ENCODE peak calls at places on chromosome 17, in five cellular contexts. One of them, this sample, is unnamed.

GRCh38 chr17:11612956-11613355 is 14.7 kb downstream of the DNAH9 start:
- DNase-seq in tibial nerve: no peak
- DNase-seq in suprapubic skin: no peak
- DNase-seq in transverse colon: no peak
- DNase-seq in HepG2: no peak
- DNase-seq in this sample: no peak

GRCh38 chr17:22503322-22503899 is 811.1 kb downstream of the KCNJ18 start:
- DNase-seq in transverse colon: no peak
- DNase-seq in tibial nerve: no peak
- DNase-seq in HepG2: no peak
- DNase-seq in suprapubic skin: no peak
- DNase-seq in this sample: no peak

GRCh38 chr17:57667461-57667923 is 77.6 kb downstream of the CCDC182 start:
- DNase-seq in suprapubic skin: peak; percentile 49
- DNase-seq in HepG2: no peak
- DNase-seq in tibial nerve: no peak
- DNase-seq in transverse colon: no peak
- DNase-seq in this sample: no peak

GRCh38 chr17:949623-950338 is 29.8 kb downstream of the NXN start:
- DNase-seq in suprapubic skin: no peak
- DNase-seq in transverse colon: no peak
- DNase-seq in tibial nerve: no peak
- DNase-seq in HepG2: no peak
- DNase-seq in this sample: no peak

GRCh38 chr17:47802341-47803022 is 19.1 kb downstream of the OSBPL7 start:
- DNase-seq in tibial nerve: no peak
- DNase-seq in HepG2: peak; percentile 67
- DNase-seq in suprapubic skin: peak; percentile 47
- DNase-seq in transverse colon: peak; percentile 62
- DNase-seq in this sample: no peak

GRCh38 chr17:61405047-61405685 is 5.5 kb downstream of the TBX2 start:
- DNase-seq in transverse colon: no peak
- DNase-seq in suprapubic skin: peak; percentile 47
- DNase-seq in tibial nerve: no peak
- DNase-seq in HepG2: no peak
- DNase-seq in this sample: peak; percentile 45

GRCh38 chr17:66541461-66542182 is 239.2 kb downstream of the PRKCA start:
- DNase-seq in suprapubic skin: no peak
- DNase-seq in HepG2: no peak
- DNase-seq in tibial nerve: no peak
- DNase-seq in transverse colon: no peak
- DNase-seq in this sample: no peak

GRCh38 chr17:8068736-8069586 is 18.6 kb downstream of the ALOX12B start:
- DNase-seq in tibial nerve: peak; percentile 8
- DNase-seq in HepG2: no peak
- DNase-seq in transverse colon: peak; percentile 68
- DNase-seq in suprapubic skin: no peak
- DNase-seq in this sample: peak; percentile 86

GRCh38 chr17:929547-929946 is 50.0 kb downstream of the NXN start:
- DNase-seq in transverse colon: no peak
- DNase-seq in tibial nerve: no peak
- DNase-seq in HepG2: no peak
- DNase-seq in suprapubic skin: no peak
- DNase-seq in this sample: peak; percentile 4

GRCh38 chr17:3557768-3558583 is at the start of gene TRPV3:
- DNase-seq in transverse colon: peak; percentile 84
- DNase-seq in HepG2: no peak
- DNase-seq in suprapubic skin: no peak
- DNase-seq in tibial nerve: no peak
- DNase-seq in this sample: peak; percentile 92

GRCh38 chr17:48357727-48358126 is 72.3 kb downstream of the SKAP1 start:
- DNase-seq in tibial nerve: no peak
- DNase-seq in HepG2: no peak
- DNase-seq in transverse colon: no peak
- DNase-seq in suprapubic skin: no peak
- DNase-seq in this sample: no peak

GRCh38 chr17:76268015-76268749 is 3.0 kb downstream of the UBALD2 start:
- DNase-seq in suprapubic skin: peak; percentile 93
- DNase-seq in HepG2: no peak
- DNase-seq in transverse colon: peak; percentile 84
- DNase-seq in tibial nerve: peak; percentile 83
- DNase-seq in this sample: peak; percentile 75

GRCh38 chr17:44604149-44605115 is 47.1 kb downstream of the FZD2 start:
- DNase-seq in transverse colon: no peak
- DNase-seq in HepG2: no peak
- DNase-seq in tibial nerve: no peak
- DNase-seq in suprapubic skin: no peak
- DNase-seq in this sample: no peak

GRCh38 chr17:46152423-46152822 is 40.8 kb downstream of the KANSL1 start:
- DNase-seq in HepG2: no peak
- DNase-seq in transverse colon: no peak
- DNase-seq in suprapubic skin: no peak
- DNase-seq in tibial nerve: no peak
- DNase-seq in this sample: no peak

GRCh38 chr17:65100316-65101140 is 36.6 kb upstream of the RGS9 start:
- DNase-seq in tibial nerve: peak; percentile 73
- DNase-seq in suprapubic skin: peak; percentile 86
- DNase-seq in transverse colon: peak; percentile 89
- DNase-seq in HepG2: peak; percentile 66
- DNase-seq in this sample: peak; percentile 91

DNA sequence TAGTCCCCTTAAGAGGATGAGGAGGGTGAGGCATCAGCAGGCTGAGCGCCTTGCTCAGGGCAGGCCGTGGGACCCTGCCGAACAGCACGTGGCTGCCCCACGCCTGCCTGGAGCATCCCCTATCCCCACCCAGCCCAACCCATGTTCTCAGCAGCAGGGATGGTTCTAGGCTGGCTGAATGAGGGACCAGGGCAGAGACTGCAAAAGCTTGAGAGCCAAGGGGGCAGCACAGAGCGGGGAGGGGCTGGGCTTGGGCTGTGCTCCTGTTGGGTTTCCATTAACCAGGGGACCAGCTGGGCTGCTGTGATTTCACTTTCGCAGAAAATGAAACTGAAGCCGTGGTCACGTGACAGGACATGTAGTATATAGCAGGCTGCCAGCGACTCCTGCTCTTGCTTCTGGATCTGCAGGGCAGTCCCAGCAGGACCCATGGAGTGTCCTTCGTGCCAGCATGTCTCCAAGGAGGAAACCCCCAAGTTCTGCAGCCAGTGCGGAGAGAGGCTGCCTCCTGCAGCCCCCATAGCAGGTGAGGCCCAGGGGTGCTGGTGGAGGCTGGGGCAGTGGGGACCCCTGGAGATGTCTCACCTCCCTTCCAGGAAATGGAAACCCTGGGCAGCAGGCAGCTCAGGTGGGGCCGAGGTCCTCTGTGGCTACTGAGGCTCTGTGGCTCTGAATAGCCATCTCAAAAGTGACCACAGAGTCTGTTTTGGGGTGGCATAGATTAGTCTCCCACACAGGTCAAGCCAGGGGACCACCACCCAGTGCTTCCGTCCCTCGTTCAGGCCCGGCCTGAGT is 2.8 kb downstream of the RNF213 start:
- DNase-seq in HepG2: peak; percentile 98
- DNase-seq in suprapubic skin: peak; percentile 87
- DNase-seq in tibial nerve: peak; percentile 92
- DNase-seq in transverse colon: peak; percentile 94
- DNase-seq in this sample: peak; percentile 83
- TF ChIP-seq CTCF in HepG2: peak; percentile 71
- TF ChIP-seq CTCF in suprapubic skin: no peak
- TF ChIP-seq CTCF in tibial nerve: peak; percentile 4
- TF ChIP-seq CTCF in transverse colon: peak; percentile 11
- TF ChIP-seq CTCF in this sample: no peak

GRCh38 chr17:39672522-39673334 is 4.5 kb downstream of the PNMT start:
- DNase-seq in tibial nerve: no peak
- DNase-seq in suprapubic skin: peak; percentile 48
- DNase-seq in transverse colon: no peak
- DNase-seq in HepG2: no peak
- DNase-seq in this sample: peak; percentile 44
- H3K4me1 ChIP-seq in tibial nerve: no peaks in the 10 kb centered on the region
- H3K4me1 ChIP-seq in suprapubic skin: peaks cover 50% of the 10 kb centered on the region
- H3K4me1 ChIP-seq in transverse colon: peaks cover 48% of the 10 kb centered on the region
- H3K4me1 ChIP-seq in HepG2: peaks cover 80% of the 10 kb centered on the region
- H3K4me1 ChIP-seq in this sample: peaks cover 37% of the 10 kb centered on the region

DNA sequence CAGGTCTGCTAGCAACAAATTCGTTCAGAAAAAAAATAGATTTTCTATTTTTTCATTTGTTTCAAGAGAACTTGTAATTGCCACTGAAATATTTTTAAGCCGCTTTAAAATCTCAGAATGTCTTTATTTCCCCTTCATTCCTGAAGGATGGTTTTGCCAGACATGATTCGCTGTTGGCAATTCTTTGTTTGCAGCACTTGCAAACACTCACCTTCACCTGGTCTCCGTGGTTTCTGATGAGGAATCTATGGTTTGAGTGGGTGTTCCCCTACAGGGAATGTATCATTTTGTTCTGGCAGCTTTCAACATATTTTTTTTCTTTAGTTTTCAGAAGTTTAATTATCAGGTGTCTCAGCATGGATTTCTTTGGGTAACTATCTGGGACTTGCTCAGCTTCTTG is 36.3 kb upstream of the CBX4 start:
- DNase-seq in transverse colon: no peak
- DNase-seq in suprapubic skin: no peak
- DNase-seq in HepG2: no peak
- DNase-seq in tibial nerve: no peak
- DNase-seq in this sample: no peak
- TF ChIP-seq CTCF in transverse colon: no peak
- TF ChIP-seq CTCF in suprapubic skin: no peak
- TF ChIP-seq CTCF in HepG2: no peak
- TF ChIP-seq CTCF in tibial nerve: no peak
- TF ChIP-seq CTCF in this sample: no peak

DNA sequence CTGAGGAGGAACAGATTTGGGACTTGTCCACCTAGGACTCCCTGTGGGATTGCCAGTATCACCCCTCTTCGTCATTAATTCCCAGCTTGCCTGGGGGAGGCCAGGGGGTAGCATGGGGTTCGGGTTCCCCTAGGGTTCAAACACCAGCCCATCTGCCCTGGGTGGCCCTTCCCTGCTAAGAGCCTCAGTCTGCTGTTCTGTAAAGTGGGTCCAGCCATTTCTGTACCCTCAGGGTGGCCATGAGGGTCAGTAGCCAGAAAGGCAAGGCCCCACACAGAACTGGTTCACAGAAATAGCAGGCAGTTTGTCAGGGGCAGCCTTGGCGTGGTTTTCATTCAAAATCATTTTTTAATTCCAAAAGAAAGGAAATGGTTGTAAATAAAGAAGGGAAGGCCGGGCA is 62.9 kb downstream of the RAI1 start:
- DNase-seq in transverse colon: no peak
- DNase-seq in suprapubic skin: no peak
- DNase-seq in HepG2: no peak
- DNase-seq in tibial nerve: no peak
- DNase-seq in this sample: no peak
- H3K4me1 ChIP-seq in transverse colon: peaks cover 43% of the 10 kb centered on the region
- H3K4me1 ChIP-seq in suprapubic skin: peaks cover 65% of the 10 kb centered on the region
- H3K4me1 ChIP-seq in HepG2: peaks cover 12% of the 10 kb centered on the region
- H3K4me1 ChIP-seq in tibial nerve: no peaks in the 10 kb centered on the region
- H3K4me1 ChIP-seq in this sample: peaks cover 19% of the 10 kb centered on the region

GRCh38 chr17:33038740-33039139 is 47.1 kb downstream of the SPACA3 start:
- DNase-seq in transverse colon: peak; percentile 41
- DNase-seq in suprapubic skin: no peak
- DNase-seq in tibial nerve: no peak
- DNase-seq in HepG2: no peak
- DNase-seq in this sample: peak; percentile 68
- TF ChIP-seq CTCF in transverse colon: peak; percentile 52
- TF ChIP-seq CTCF in suprapubic skin: no peak
- TF ChIP-seq CTCF in tibial nerve: peak; percentile 37
- TF ChIP-seq CTCF in HepG2: peak; percentile 70
- TF ChIP-seq CTCF in this sample: peak; percentile 51

GRCh38 chr17:73288534-73289302 is 23.1 kb downstream of the CDC42EP4 start:
- DNase-seq in tibial nerve: no peak
- DNase-seq in HepG2: peak; percentile 97
- DNase-seq in suprapubic skin: no peak
- DNase-seq in transverse colon: peak; percentile 72
- DNase-seq in this sample: peak; percentile 77
- H3K4me1 ChIP-seq in tibial nerve: peaks cover 6% of the 10 kb centered on the region
- H3K4me1 ChIP-seq in HepG2: peaks cover 72% of the 10 kb centered on the region
- H3K4me1 ChIP-seq in suprapubic skin: peaks cover 98% of the 10 kb centered on the region
- H3K4me1 ChIP-seq in transverse colon: peaks cover 95% of the 10 kb centered on the region
- H3K4me1 ChIP-seq in this sample: peaks cover 57% of the 10 kb centered on the region

GRCh38 chr17:30565073-30565935 is 88.1 kb downstream of the GOSR1 start:
- DNase-seq in suprapubic skin: no peak
- DNase-seq in HepG2: no peak
- DNase-seq in tibial nerve: no peak
- DNase-seq in transverse colon: no peak
- DNase-seq in this sample: no peak
- TF ChIP-seq CTCF in suprapubic skin: no peak
- TF ChIP-seq CTCF in HepG2: peak; percentile 32
- TF ChIP-seq CTCF in tibial nerve: no peak
- TF ChIP-seq CTCF in transverse colon: no peak
- TF ChIP-seq CTCF in this sample: no peak

GRCh38 chr17:9700754-9701476 is 55.6 kb downstream of the USP43 start:
- DNase-seq in transverse colon: no peak
- DNase-seq in tibial nerve: no peak
- DNase-seq in suprapubic skin: no peak
- DNase-seq in HepG2: no peak
- DNase-seq in this sample: no peak
- H3K4me1 ChIP-seq in transverse colon: no peaks in the 10 kb centered on the region
- H3K4me1 ChIP-seq in tibial nerve: no peaks in the 10 kb centered on the region
- H3K4me1 ChIP-seq in suprapubic skin: no peaks in the 10 kb centered on the region
- H3K4me1 ChIP-seq in HepG2: no peaks in the 10 kb centered on the region
- H3K4me1 ChIP-seq in this sample: no peaks in the 10 kb centered on the region

DNA sequence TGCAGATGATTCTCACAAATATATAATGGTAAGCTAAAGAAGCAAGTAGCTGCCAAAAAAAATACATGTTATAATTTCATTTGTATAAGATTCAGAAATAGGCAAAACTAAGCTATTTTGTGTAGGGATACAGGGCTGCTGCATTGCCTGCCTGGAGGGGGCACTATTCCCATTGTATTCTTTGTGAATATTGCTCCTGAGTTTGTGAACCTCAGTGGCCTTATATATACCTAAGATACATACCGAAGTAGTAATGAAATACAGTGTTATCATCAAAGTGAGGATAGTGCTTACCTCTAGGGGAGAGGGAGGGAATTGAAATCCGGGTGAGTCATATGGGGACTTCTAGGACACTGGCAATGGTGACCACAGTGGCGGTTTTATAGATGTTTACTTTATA is 53.5 kb downstream of the C17orf58 start:
- DNase-seq in HepG2: no peak
- DNase-seq in tibial nerve: no peak
- DNase-seq in suprapubic skin: no peak
- DNase-seq in transverse colon: no peak
- DNase-seq in this sample: no peak
- TF ChIP-seq CTCF in HepG2: peak; percentile 46
- TF ChIP-seq CTCF in tibial nerve: no peak
- TF ChIP-seq CTCF in suprapubic skin: no peak
- TF ChIP-seq CTCF in transverse colon: peak; percentile 31
- TF ChIP-seq CTCF in this sample: no peak

GRCh38 chr17:81333626-81334368 is 38.7 kb upstream of the SLC38A10 start:
- DNase-seq in transverse colon: no peak
- DNase-seq in tibial nerve: no peak
- DNase-seq in suprapubic skin: no peak
- DNase-seq in HepG2: no peak
- DNase-seq in this sample: no peak
- H3K4me1 ChIP-seq in transverse colon: peaks cover 65% of the 10 kb centered on the region
- H3K4me1 ChIP-seq in tibial nerve: peaks cover 4% of the 10 kb centered on the region
- H3K4me1 ChIP-seq in suprapubic skin: peaks cover 64% of the 10 kb centered on the region
- H3K4me1 ChIP-seq in HepG2: peaks cover 91% of the 10 kb centered on the region
- H3K4me1 ChIP-seq in this sample: peaks cover 48% of the 10 kb centered on the region

This sample was measured in mucosa of descending colon.